ENCODE peak calls at places on chromosomes 3 and 15, in ten cellular contexts. O is coronary artery; L is stomach; N is psoas muscle; C is IMR-90; E is left ventricle myocardium inferior; P is lung; W is suprapubic skin; Y is CD4-positive, CD25-positive, alpha-beta regulatory T cell; M is upper lobe of right lung. R is an unnamed sample.

GRCh38 chr3:164806188-164806587 is 272.1 kb downstream of the SI start:
- DNase-seq in O (no peak), L (no peak), N (no peak), C (no peak), E (no peak), P (no peak), W (no peak), Y (no peak), M (no peak), R (no peak)

GRCh38 chr15:51580385-51580784 is 42.2 kb downstream of the DMXL2 start:
- DNase-seq in O (no peak), L (no peak), N (no peak), C (no peak), E (no peak), P (no peak), W (no peak), Y (no peak), M (no peak), R (no peak)

GRCh38 chr3:98242155-98242554 is 21.9 kb upstream of the OR5H6 start:
- DNase-seq in O (no peak), L (no peak), N (no peak), C (no peak), E (no peak), P (no peak), W (no peak), Y (no peak), M (no peak), R (no peak)

GRCh38 chr3:31227152-31227581 is 305.6 kb upstream of the STT3B start:
- DNase-seq in O (no peak), L (no peak), N (no peak), C (no peak), E (no peak), P (no peak), W (no peak), Y (peak), M (no peak), R (peak)

GRCh38 chr15:71400347-71400746 is 285.1 kb downstream of the THSD4 start:
- DNase-seq in O (no peak), L (no peak), N (no peak), C (peak), E (no peak), P (no peak), W (no peak), Y (no peak), M (no peak), R (no peak)

GRCh38 chr3:77038928-77039605 is 832 bp upstream of the ROBO2 start:
- DNase-seq in O (no peak), L (no peak), N (no peak), C (peak), E (no peak), P (no peak), W (no peak), Y (no peak), M (no peak), R (no peak)

GRCh38 chr15:40296561-40297230 is 11.0 kb downstream of the PLCB2 start:
- DNase-seq in O (no peak), L (no peak), N (no peak), C (no peak), E (no peak), P (no peak), W (no peak), Y (no peak), M (no peak), R (no peak)

GRCh38 chr3:13556214-13556613 is 7.3 kb downstream of the FBLN2 start:
- DNase-seq in O (no peak), L (no peak), N (no peak), C (no peak), E (no peak), P (no peak), W (no peak), Y (no peak), M (no peak), R (no peak)

GRCh38 chr3:106534206-106534605 is 665.4 kb upstream of the CBLB start:
- DNase-seq in O (no peak), L (no peak), N (no peak), C (peak), E (no peak), P (no peak), W (no peak), Y (no peak), M (peak), R (no peak)

GRCh38 chr15:83708328-83708727 is 54.4 kb downstream of the ADAMTSL3 start:
- DNase-seq in O (no peak), L (no peak), N (no peak), C (no peak), E (no peak), P (no peak), W (no peak), Y (no peak), M (no peak), R (no peak)

GRCh38 chr15:101167791-101168462 is 83.9 kb downstream of the CHSY1 start:
- DNase-seq in O (peak), L (peak), N (peak), C (peak), E (peak), P (peak), W (peak), Y (peak), M (peak), R (peak)

GRCh38 chr15:93250905-93251304 is 161.9 kb upstream of the RGMA start:
- DNase-seq in O (no peak), L (no peak), N (no peak), C (no peak), E (peak), P (no peak), W (no peak), Y (no peak), M (no peak), R (no peak)
- H3K4me3 ChIP-seq in O (no peak), L (no peak), N (no peak), C (no peak), E (no peak), P (no peak), W (no peak), Y (no peak), M (no peak), R (no peak)

GRCh38 chr3:48001991-48002390 is 14.2 kb downstream of the MAP4 start:
- DNase-seq in O (no peak), L (no peak), N (no peak), C (no peak), E (no peak), P (no peak), W (no peak), Y (no peak), M (no peak), R (no peak)
- H3K27ac ChIP-seq in O (no peak), L (no peak), N (no peak), C (no peak), E (no peak), P (no peak), W (no peak), Y (no peak), M (no peak), R (no peak)

GRCh38 chr3:58010562-58010961 is 2.3 kb downstream of the FLNB start:
- DNase-seq in O (no peak), L (no peak), N (no peak), C (peak), E (no peak), P (no peak), W (no peak), Y (no peak), M (no peak), R (no peak)
- H3K4me3 ChIP-seq in O (peak), L (peak), N (peak), C (peak), E (peak), P (peak), W (peak), Y (peak), M (peak), R (peak)

DNA sequence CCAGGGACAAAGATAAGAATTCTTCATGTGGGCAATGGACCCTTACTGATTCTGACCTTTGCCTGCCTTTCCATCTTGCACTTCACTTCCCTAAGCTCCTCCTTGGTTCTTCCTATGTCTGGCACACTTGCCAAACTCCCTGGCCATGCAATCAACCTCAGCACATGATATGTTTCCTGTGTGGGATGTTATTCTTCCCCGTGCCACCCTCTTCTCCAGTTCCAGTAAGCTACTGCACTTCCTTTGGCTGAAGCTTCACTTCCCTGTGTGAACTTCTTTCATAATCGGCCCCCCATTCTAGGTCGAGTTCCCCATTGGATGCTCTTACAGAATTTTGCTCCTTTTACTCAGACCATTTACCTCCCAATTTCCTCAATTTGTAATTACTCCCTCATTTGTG is 10.7 kb upstream of the TASOR start:
- DNase-seq in O (no peak), L (no peak), N (no peak), C (no peak), E (no peak), P (peak), W (no peak), Y (no peak), M (no peak), R (no peak)
- H3K27ac ChIP-seq in O (no peak), L (no peak), N (no peak), C (no peak), E (no peak), P (no peak), W (no peak), Y (no peak), M (no peak), R (no peak)

GRCh38 chr3:23455084-23455483 is 252.0 kb downstream of the UBE2E2 start:
- DNase-seq in O (no peak), L (no peak), N (no peak), C (peak), E (no peak), P (no peak), W (no peak), Y (no peak), M (no peak), R (no peak)
- H3K4me3 ChIP-seq in O (no peak), L (no peak), N (no peak), C (no peak), E (no peak), P (no peak), W (no peak), Y (no peak), M (no peak), R (no peak)

GRCh38 chr3:61875488-61875887 is 314.1 kb downstream of the PTPRG start:
- DNase-seq in O (no peak), L (no peak), N (no peak), C (no peak), E (no peak), P (no peak), W (no peak), Y (no peak), M (no peak), R (no peak)
- H3K27ac ChIP-seq in O (no peak), L (no peak), N (peak), C (peak), E (no peak), P (peak), W (no peak), Y (no peak), M (no peak), R (no peak)

GRCh38 chr15:43111354-43111753 is 5.5 kb upstream of the UBR1 start:
- DNase-seq in O (no peak), L (no peak), N (no peak), C (no peak), E (no peak), P (no peak), W (no peak), Y (no peak), M (no peak), R (no peak)
- H3K4me3 ChIP-seq in O (no peak), L (no peak), N (no peak), C (no peak), E (no peak), P (no peak), W (no peak), Y (no peak), M (no peak), R (no peak)

GRCh38 chr15:78213425-78213750 is 21.0 kb downstream of the ACSBG1 start:
- DNase-seq in O (peak), L (no peak), N (no peak), C (no peak), E (no peak), P (no peak), W (peak), Y (no peak), M (no peak), R (no peak)

GRCh38 chr15:78220713-78221112 is 13.7 kb downstream of the ACSBG1 start:
- DNase-seq in O (no peak), L (no peak), N (no peak), C (peak), E (no peak), P (no peak), W (no peak), Y (no peak), M (no peak), R (no peak)

GRCh38 chr15:78213956-78214355 is 20.4 kb downstream of the ACSBG1 start:
- DNase-seq in O (peak), L (no peak), N (no peak), C (no peak), E (no peak), P (no peak), W (peak), Y (no peak), M (no peak), R (no peak)

GRCh38 chr15:78212546-78213424 is 21.6 kb downstream of the ACSBG1 start:
- DNase-seq in O (peak), L (peak), N (peak), C (peak), E (peak), P (no peak), W (peak), Y (no peak), M (no peak), R (peak)

DNA sequence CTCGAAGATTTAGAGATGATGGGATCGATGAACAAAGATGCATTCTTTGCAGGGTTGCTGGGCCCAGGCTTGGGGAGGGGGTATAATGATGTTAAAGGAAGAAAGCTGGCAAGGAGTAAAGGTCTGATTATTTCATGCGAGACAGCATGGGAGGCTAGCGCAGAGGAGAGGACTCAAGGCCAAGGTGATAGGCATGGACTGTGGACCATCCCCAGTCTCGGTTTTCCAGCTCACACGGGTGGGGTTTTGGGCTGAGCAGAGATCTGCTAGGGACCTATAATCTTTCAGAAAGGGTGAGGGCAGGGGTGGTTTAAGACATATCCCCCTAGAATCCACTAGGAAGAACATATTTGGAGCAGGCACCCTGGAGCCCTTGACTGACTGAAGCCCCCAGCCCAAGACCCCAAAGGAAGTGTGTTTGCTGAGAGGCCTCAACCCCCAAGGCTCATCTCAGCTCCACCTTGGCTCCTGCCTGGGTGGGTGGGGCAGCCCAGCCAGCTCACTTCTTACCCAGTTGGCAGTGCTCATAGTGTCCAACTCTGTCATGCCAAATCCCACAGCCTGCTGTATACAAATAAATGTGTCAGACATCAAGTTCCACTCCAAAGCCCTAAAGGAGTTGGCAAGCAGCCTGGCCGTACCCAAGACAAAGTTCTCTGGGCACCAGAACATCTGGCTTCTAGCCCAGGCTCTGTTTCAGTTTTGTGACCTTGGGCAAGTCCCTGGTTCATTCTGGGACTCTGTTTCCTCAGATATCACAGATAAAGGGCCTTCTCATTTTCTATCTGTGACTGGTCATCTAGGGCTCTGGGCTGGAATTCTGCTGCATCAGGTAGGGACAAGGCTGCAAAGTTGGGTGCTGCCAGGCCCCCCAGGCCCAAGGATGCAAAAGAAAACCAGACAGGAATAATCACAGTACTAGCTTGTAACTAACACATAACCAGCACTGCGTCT is 17.8 kb downstream of the ACSBG1 start:
- DNase-seq in O (no peak), L (peak), N (peak), C (no peak), E (peak), P (peak), W (no peak), Y (no peak), M (no peak), R (peak)
- H3K27ac ChIP-seq in O (no peak), L (peak), N (peak), C (no peak), E (peak), P (no peak), W (peak), Y (no peak), M (no peak), R (no peak)

GRCh38 chr3:71356272-71356671 is 227.3 kb downstream of the FOXP1 start:
- DNase-seq in O (no peak), L (no peak), N (no peak), C (no peak), E (no peak), P (no peak), W (no peak), Y (no peak), M (no peak), R (no peak)

GRCh38 chr3:71358243-71358642 is 225.3 kb downstream of the FOXP1 start:
- DNase-seq in O (no peak), L (no peak), N (no peak), C (no peak), E (no peak), P (no peak), W (no peak), Y (no peak), M (no peak), R (no peak)

GRCh38 chr3:71361346-71361745 is 222.2 kb downstream of the FOXP1 start:
- DNase-seq in O (no peak), L (no peak), N (no peak), C (no peak), E (no peak), P (no peak), W (no peak), Y (no peak), M (no peak), R (no peak)

GRCh38 chr3:71360170-71360569 is 223.4 kb downstream of the FOXP1 start:
- DNase-seq in O (no peak), L (no peak), N (no peak), C (no peak), E (no peak), P (no peak), W (no peak), Y (no peak), M (no peak), R (no peak)

GRCh38 chr3:71360694-71361093 is 222.8 kb downstream of the FOXP1 start:
- DNase-seq in O (no peak), L (no peak), N (no peak), C (no peak), E (no peak), P (no peak), W (no peak), Y (peak), M (no peak), R (no peak)
- H3K4me3 ChIP-seq in O (no peak), L (no peak), N (no peak), C (no peak), E (no peak), P (no peak), W (no peak), Y (peak), M (no peak), R (no peak)